ENCODE peak calls at places on chromosomes 4 and X, in six cellular contexts. L is RWPE1; T is NCI-H2029 treated with DMSO at 0.1 percent for 48 hours; W is sciatic nerve; G is non-pigmented ciliary epithelial cell; Z is stimulated activated CD4-positive, alpha-beta T cell treated with anti-CD3 and anti-CD28 coated beads, TNF-alpha, amount 100 ng/mL, for 4 hours. R is an unnamed sample.

GRCh38 chrX:134694333-134694925 is 36.2 kb upstream of the PLAC1 start:
- DNase-seq in L (peak), T (no peak), W (no peak), G (no peak), Z (no peak), R (no peak)

GRCh38 chrX:17032351-17032750 is 85.9 kb downstream of the REPS2 start:
- DNase-seq in L (peak), T (no peak), W (no peak), G (peak), Z (no peak), R (no peak)

GRCh38 chr4:15649914-15650545 is 5.1 kb downstream of the FBXL5 start:
- DNase-seq in L (peak), T (peak), W (no peak), G (no peak), Z (peak), R (peak)

GRCh38 chr4:3202836-3203820 is 45.8 kb upstream of the MSANTD1 start:
- DNase-seq in L (no peak), T (no peak), W (peak), G (no peak), Z (peak), R (no peak)

GRCh38 chr4:83132065-83132464 is 17.5 kb upstream of the PLAC8 start:
- DNase-seq in L (no peak), T (no peak), W (no peak), G (no peak), Z (no peak), R (no peak)

GRCh38 chr4:53928825-53929224 is 135.6 kb downstream of the CHIC2 start:
- DNase-seq in L (no peak), T (no peak), W (no peak), G (no peak), Z (no peak), R (no peak)

GRCh38 chr4:123042095-123042494 is 119.7 kb upstream of the NUDT6 start:
- DNase-seq in L (no peak), T (no peak), W (no peak), G (no peak), Z (no peak), R (no peak)

GRCh38 chrX:31603411-31604120 is 531.7 kb upstream of the FTHL17 start:
- DNase-seq in L (no peak), T (no peak), W (no peak), G (no peak), Z (no peak), R (no peak)

GRCh38 chr4:73068496-73069337 is 799 bp downstream of the COX18 start:
- DNase-seq in L (peak), T (peak), W (no peak), G (no peak), Z (no peak), R (no peak)

GRCh38 chr4:133982533-133983224 is 218.9 kb downstream of the PABPC4L start:
- DNase-seq in L (no peak), T (no peak), W (no peak), G (no peak), Z (no peak), R (no peak)